ENCODE peak calls at places on chromosomes 12 and 14, in six cellular contexts. One of them, this sample, is unnamed. For H3K9me3, the result is how much of the 10 kb centered on the place peaks cover.

GRCh38 chr12:38555620-38556596 is 239.3 kb downstream of the ALG10B start:
- DNase-seq in A549: no peak
- DNase-seq in spleen: no peak
- DNase-seq in ovary: no peak
- DNase-seq in upper lobe of left lung: no peak
- DNase-seq in uterus: no peak
- DNase-seq in this sample: no peak

GRCh38 chr14:66944872-66945271 is 244.4 kb upstream of the GARIN2 start:
- DNase-seq in A549: no peak
- DNase-seq in spleen: no peak
- DNase-seq in ovary: no peak
- DNase-seq in upper lobe of left lung: no peak
- DNase-seq in uterus: no peak
- DNase-seq in this sample: no peak

GRCh38 chr12:80045594-80045993 is 53.7 kb upstream of the OTOGL start:
- DNase-seq in A549: no peak
- DNase-seq in spleen: no peak
- DNase-seq in ovary: no peak
- DNase-seq in upper lobe of left lung: no peak
- DNase-seq in uterus: no peak
- DNase-seq in this sample: no peak

GRCh38 chr12:22304341-22304740 is 30.2 kb downstream of the ST8SIA1 start:
- DNase-seq in A549: no peak
- DNase-seq in spleen: no peak
- DNase-seq in ovary: no peak
- DNase-seq in upper lobe of left lung: no peak
- DNase-seq in uterus: no peak
- DNase-seq in this sample: no peak

GRCh38 chr14:87601011-87601410 is 392.0 kb downstream of the GALC start:
- DNase-seq in A549: no peak
- DNase-seq in spleen: no peak
- DNase-seq in ovary: no peak
- DNase-seq in upper lobe of left lung: no peak
- DNase-seq in uterus: peak
- DNase-seq in this sample: no peak

GRCh38 chr14:57987596-57988300 is 121.9 kb upstream of the SLC35F4 start:
- DNase-seq in A549: no peak
- DNase-seq in spleen: no peak
- DNase-seq in ovary: no peak
- DNase-seq in upper lobe of left lung: no peak
- DNase-seq in uterus: no peak
- DNase-seq in this sample: no peak

GRCh38 chr12:123384318-123384993 is 524 bp downstream of the KMT5A start:
- DNase-seq in A549: no peak
- DNase-seq in spleen: peak
- DNase-seq in ovary: no peak
- DNase-seq in upper lobe of left lung: peak
- DNase-seq in uterus: no peak
- DNase-seq in this sample: peak

GRCh38 chr12:19186722-19187661 is 57.5 kb downstream of the PLEKHA5 start:
- DNase-seq in A549: peak
- DNase-seq in spleen: no peak
- DNase-seq in ovary: no peak
- DNase-seq in upper lobe of left lung: peak
- DNase-seq in uterus: no peak
- DNase-seq in this sample: no peak

GRCh38 chr14:91060472-91061308 is at the start of gene RPS6KA5:
- DNase-seq in A549: peak
- DNase-seq in spleen: peak
- DNase-seq in ovary: peak
- DNase-seq in upper lobe of left lung: peak
- DNase-seq in uterus: peak
- DNase-seq in this sample: peak

GRCh38 chr12:22978962-22979361 is 354.0 kb downstream of the ETNK1 start:
- DNase-seq in A549: no peak
- DNase-seq in spleen: no peak
- DNase-seq in ovary: no peak
- DNase-seq in upper lobe of left lung: no peak
- DNase-seq in uterus: no peak
- DNase-seq in this sample: no peak

DNA sequence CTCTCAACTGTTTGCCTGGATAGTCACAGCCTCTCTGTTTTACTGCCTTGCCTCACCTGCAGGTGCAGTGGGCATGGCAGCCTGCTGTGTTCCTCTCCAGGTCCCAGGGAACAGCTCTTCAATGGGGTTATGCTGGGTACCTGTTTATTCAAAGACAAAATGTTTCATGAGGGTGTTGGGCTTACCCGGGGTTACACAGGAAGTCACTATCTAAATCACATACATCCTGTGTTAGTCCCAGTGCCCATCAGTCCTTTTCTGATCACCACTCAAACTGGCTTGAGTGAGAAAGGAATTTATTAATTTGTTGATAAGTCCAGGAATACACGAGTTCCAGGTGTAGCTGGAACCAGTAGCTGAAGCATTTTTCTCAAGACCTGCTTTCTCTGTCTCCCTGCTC is 1503.6 kb upstream of the TMEM132C start:
- DNase-seq in A549: no peak
- DNase-seq in spleen: no peak
- DNase-seq in ovary: no peak
- DNase-seq in upper lobe of left lung: no peak
- DNase-seq in uterus: no peak
- DNase-seq in this sample: no peak
- H3K9me3 ChIP-seq in A549: under half
- H3K9me3 ChIP-seq in spleen: half or more
- H3K9me3 ChIP-seq in ovary: under half
- H3K9me3 ChIP-seq in upper lobe of left lung: under half
- H3K9me3 ChIP-seq in uterus: under half
- H3K9me3 ChIP-seq in this sample: under half

DNA sequence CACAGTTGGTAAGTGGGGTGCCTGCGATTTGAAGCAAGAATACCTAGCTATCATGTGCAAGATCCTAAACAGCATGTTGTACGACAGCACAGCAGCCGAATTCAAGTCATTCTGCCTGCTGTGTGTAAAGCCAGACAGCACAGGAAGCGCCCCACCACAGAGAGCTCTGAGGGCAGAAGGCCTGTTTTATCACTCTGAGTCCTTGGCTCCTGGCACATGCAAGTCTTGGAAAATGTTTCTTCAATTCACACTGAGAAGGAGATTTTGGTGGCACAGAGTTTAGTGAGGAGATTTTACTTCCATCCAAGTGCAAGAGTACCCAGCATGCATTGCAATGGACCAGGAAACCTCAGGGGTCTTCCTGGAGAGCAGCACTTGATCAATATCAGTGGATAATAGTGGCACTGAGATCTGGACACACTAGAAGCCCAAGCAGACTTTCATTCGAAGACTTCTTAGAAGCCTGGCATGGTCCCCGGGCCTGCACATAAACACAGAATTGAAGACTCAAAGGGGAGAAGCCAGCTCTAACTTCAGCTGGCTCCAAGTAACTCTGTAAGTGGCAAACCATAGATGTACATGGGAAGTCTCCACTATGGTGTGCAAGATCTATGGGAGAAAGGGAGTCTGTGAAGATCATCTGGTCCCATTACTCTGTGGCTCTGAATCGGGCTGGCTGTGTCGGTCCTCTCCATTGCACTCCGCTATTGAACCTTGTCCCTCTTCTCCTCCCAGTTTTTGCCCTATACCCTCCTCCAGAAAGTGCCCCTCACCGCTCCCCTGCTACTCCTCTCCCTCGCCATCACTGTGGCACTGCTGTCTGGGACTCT is 1.6 kb upstream of the KRT1 start:
- DNase-seq in A549: no peak
- DNase-seq in spleen: no peak
- DNase-seq in ovary: no peak
- DNase-seq in upper lobe of left lung: no peak
- DNase-seq in uterus: no peak
- DNase-seq in this sample: no peak
- H3K27ac ChIP-seq in A549: no peak
- H3K27ac ChIP-seq in spleen: no peak
- H3K27ac ChIP-seq in ovary: no peak
- H3K27ac ChIP-seq in upper lobe of left lung: no peak
- H3K27ac ChIP-seq in uterus: no peak
- H3K27ac ChIP-seq in this sample: no peak

DNA sequence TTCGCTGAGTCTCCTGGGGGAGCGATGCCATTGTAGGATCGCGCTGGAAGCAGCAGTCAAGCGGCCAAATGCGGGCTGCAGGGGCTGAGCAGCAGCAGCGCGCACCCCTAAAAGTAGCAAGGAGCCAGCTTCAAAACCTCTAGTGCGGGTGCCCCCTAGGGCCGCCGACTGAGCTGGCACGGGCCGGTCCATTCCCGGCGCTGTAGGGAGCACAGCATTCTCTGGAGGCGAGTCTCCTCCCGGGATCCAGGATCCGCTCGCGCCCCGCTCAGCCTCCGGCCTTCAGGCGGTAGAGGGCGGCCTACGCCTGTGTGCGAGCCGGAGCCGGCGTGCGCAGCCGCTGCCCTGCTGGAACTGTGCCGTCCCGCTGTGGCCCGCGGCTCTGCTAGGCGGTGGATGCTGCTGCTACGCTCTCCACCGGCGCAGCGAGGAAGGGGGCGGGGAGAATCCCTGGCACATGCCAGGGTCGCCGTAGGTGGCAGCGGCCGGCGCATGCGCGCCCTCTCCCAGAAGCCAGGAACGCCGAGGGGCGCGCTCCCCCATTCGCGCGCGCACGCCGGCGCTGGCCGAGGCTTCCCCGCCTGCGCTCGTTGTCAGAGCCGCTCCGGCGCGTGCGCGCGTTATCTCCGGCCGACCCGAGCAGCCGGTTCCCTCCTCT is at the start of gene FUT8:
- DNase-seq in A549: peak
- DNase-seq in spleen: peak
- DNase-seq in ovary: peak
- DNase-seq in upper lobe of left lung: peak
- DNase-seq in uterus: peak
- DNase-seq in this sample: peak
- TF ChIP-seq POLR2A in A549: peak
- TF ChIP-seq POLR2A in spleen: peak
- TF ChIP-seq POLR2A in ovary: peak
- TF ChIP-seq POLR2A in upper lobe of left lung: peak
- TF ChIP-seq POLR2A in uterus: peak
- TF ChIP-seq POLR2A in this sample: peak

GRCh38 chr14:105664691-105665090 is 138.3 kb downstream of the TMEM121 start:
- DNase-seq in A549: no peak
- DNase-seq in spleen: peak
- DNase-seq in ovary: no peak
- DNase-seq in upper lobe of left lung: no peak
- DNase-seq in uterus: no peak
- DNase-seq in this sample: no peak

GRCh38 chr14:105660816-105661531 is 134.6 kb downstream of the TMEM121 start:
- DNase-seq in A549: no peak
- DNase-seq in spleen: peak
- DNase-seq in ovary: no peak
- DNase-seq in upper lobe of left lung: no peak
- DNase-seq in uterus: no peak
- DNase-seq in this sample: no peak

GRCh38 chr14:105666420-105666819 is 140.0 kb downstream of the TMEM121 start:
- DNase-seq in A549: no peak
- DNase-seq in spleen: peak
- DNase-seq in ovary: no peak
- DNase-seq in upper lobe of left lung: no peak
- DNase-seq in uterus: no peak
- DNase-seq in this sample: no peak

GRCh38 chr14:105665247-105665950 is 139.0 kb downstream of the TMEM121 start:
- DNase-seq in A549: no peak
- DNase-seq in spleen: peak
- DNase-seq in ovary: no peak
- DNase-seq in upper lobe of left lung: no peak
- DNase-seq in uterus: no peak
- DNase-seq in this sample: no peak

GRCh38 chr14:105665951-105666277 is 139.5 kb downstream of the TMEM121 start:
- DNase-seq in A549: no peak
- DNase-seq in spleen: no peak
- DNase-seq in ovary: no peak
- DNase-seq in upper lobe of left lung: no peak
- DNase-seq in uterus: no peak
- DNase-seq in this sample: no peak
- H3K9me3 ChIP-seq in A549: under half
- H3K9me3 ChIP-seq in spleen: under half
- H3K9me3 ChIP-seq in ovary: under half
- H3K9me3 ChIP-seq in upper lobe of left lung: under half
- H3K9me3 ChIP-seq in uterus: under half
- H3K9me3 ChIP-seq in this sample: under half

GRCh38 chr12:49825360-49825970 is 2.7 kb downstream of the NCKAP5L start:
- DNase-seq in A549: no peak
- DNase-seq in spleen: peak
- DNase-seq in ovary: no peak
- DNase-seq in upper lobe of left lung: peak
- DNase-seq in uterus: no peak
- DNase-seq in this sample: no peak
- H3K27ac ChIP-seq in A549: no peak
- H3K27ac ChIP-seq in spleen: peak
- H3K27ac ChIP-seq in ovary: no peak
- H3K27ac ChIP-seq in upper lobe of left lung: peak
- H3K27ac ChIP-seq in uterus: no peak
- H3K27ac ChIP-seq in this sample: peak

DNA sequence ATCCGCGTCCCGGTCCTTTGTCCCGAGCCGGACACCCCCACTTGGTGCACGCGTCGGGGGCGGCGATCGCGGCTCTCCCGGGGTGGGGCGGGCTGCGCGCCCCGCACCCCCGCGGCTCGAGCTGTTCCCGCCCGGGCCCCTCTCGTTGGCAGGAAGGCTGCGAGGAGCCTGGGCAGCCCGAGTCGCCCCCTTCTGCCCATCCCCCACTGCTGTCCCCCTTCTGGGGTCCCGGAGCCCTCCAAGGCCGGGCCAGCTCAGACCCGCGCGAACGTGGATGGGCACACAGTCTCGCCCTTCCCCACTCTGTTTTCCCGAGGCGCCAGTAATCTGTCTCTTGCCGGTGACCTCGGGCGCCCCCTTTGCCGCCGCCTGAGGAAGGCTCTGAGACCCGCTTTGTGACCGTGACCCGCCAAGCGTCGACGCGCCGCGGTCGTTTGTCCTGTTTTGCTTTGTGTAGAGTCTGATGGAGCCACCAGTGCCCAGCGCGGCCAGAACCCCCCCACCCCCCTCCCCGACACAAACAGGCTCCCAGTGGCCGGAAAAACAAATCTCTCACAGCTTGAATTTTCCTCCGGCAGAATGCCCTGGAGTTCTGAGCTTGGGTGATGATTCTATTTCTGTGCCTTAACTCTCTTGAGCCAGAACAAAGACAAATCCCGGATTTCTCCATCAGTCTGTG is 610 bp downstream of the C14orf132 start:
- DNase-seq in A549: peak
- DNase-seq in spleen: no peak
- DNase-seq in ovary: peak
- DNase-seq in upper lobe of left lung: peak
- DNase-seq in uterus: peak
- DNase-seq in this sample: no peak
- TF ChIP-seq POLR2A in A549: no peak
- TF ChIP-seq POLR2A in spleen: no peak
- TF ChIP-seq POLR2A in ovary: no peak
- TF ChIP-seq POLR2A in upper lobe of left lung: no peak
- TF ChIP-seq POLR2A in uterus: no peak
- TF ChIP-seq POLR2A in this sample: no peak

DNA sequence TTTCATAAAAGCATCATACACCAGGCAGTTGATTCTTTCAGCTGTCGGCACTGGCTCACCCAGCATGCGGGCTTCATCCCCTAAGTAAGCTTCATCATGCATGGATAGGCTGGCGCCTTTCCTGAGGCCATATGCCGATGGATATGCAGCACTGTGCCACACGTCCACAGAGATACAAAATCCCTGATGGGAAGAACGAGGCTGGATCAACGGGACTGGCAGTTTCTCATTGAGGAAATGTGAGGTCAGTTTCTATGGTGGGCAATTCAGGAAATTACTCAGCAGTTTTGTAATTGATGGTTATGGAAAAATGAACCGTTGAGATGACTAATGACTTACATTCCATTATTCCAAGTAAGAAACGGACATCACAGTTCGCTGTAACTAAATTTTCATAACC is 453.8 kb downstream of the TMEM121 start:
- DNase-seq in A549: no peak
- DNase-seq in spleen: no peak
- DNase-seq in ovary: no peak
- DNase-seq in upper lobe of left lung: no peak
- DNase-seq in uterus: no peak
- DNase-seq in this sample: no peak
- H3K9me3 ChIP-seq in A549: under half
- H3K9me3 ChIP-seq in spleen: under half
- H3K9me3 ChIP-seq in ovary: under half
- H3K9me3 ChIP-seq in upper lobe of left lung: under half
- H3K9me3 ChIP-seq in uterus: under half
- H3K9me3 ChIP-seq in this sample: under half